ENCODE peak calls at places on chromosomes 12 and 14, in nine cellular contexts. V is HepG2, K is transverse colon, P is spleen, L is GM12891, U is sigmoid colon, X is GM12892, T is endothelial cell of umbilical vein, C is HL-60. A is an unnamed sample.

GRCh38 chr14:91366749-91367148 is 50.9 kb downstream of the CCDC88C start:
- DNase-seq in T (no peak), K (no peak), L (no peak), V (no peak), U (no peak), P (no peak), X (no peak), C (no peak), A (no peak)

GRCh38 chr12:130434560-130434959 is 96.9 kb downstream of the PIWIL1 start:
- DNase-seq in X (no peak), V (no peak), T (no peak), U (peak; percentile 62), P (peak; percentile 61), L (no peak), K (no peak), C (no peak), A (no peak)

GRCh38 chr12:80868576-80868975 is 69.2 kb downstream of the LIN7A start:
- DNase-seq in P (no peak), C (no peak), K (no peak), X (no peak), U (no peak), V (no peak), L (no peak), T (no peak), A (no peak)

GRCh38 chr12:53736602-53737493 is 9.6 kb upstream of the CALCOCO1 start:
- DNase-seq in P (no peak), C (no peak), U (no peak), T (no peak), X (no peak), K (no peak), L (no peak), V (no peak), A (no peak)

GRCh38 chr12:19222566-19222965 is 93.0 kb downstream of the PLEKHA5 start:
- DNase-seq in C (no peak), V (no peak), X (no peak), T (no peak), U (no peak), K (no peak), P (no peak), L (no peak), A (no peak)

GRCh38 chr14:56004807-56005579 is 113.2 kb upstream of the PELI2 start:
- DNase-seq in T (peak; percentile 8), U (no peak), C (no peak), X (no peak), P (no peak), L (no peak), K (peak; percentile 69), V (no peak), A (peak; percentile 53)

GRCh38 chr12:40946612-40947194 is 241.4 kb upstream of the PDZRN4 start:
- DNase-seq in K (no peak), U (no peak), T (peak; percentile 55), P (no peak), X (no peak), V (peak; percentile 4), C (no peak), L (no peak), A (no peak)

GRCh38 chr12:45285717-45286116 is 69.8 kb downstream of the ANO6 start:
- DNase-seq in V (no peak), C (no peak), L (no peak), P (no peak), K (no peak), T (no peak), U (no peak), X (no peak), A (no peak)

GRCh38 chr14:69107407-69108003 is 45.4 kb downstream of the DCAF5 start:
- DNase-seq in P (no peak), K (peak; percentile 33), X (no peak), V (peak; percentile 69), L (peak; percentile 13), U (no peak), C (peak; percentile 26), T (peak; percentile 76), A (peak; percentile 36)

GRCh38 chr14:74913986-74914573 is 9.0 kb downstream of the RPS6KL1 start:
- DNase-seq in K (peak; percentile 62), P (no peak), X (no peak), C (peak; percentile 12), L (no peak), U (peak; percentile 90), V (peak; percentile 62), T (peak; percentile 66), A (peak; percentile 65)

GRCh38 chr12:45644521-45644920 is 85.0 kb upstream of the ARID2 start:
- DNase-seq in U (no peak), T (peak; percentile 26), K (no peak), L (no peak), X (no peak), C (peak; percentile 91), P (no peak), V (no peak), A (no peak)

GRCh38 chr12:117032593-117033381 is 66.4 kb downstream of the TESC start:
- DNase-seq in K (no peak), L (no peak), V (no peak), U (peak; percentile 67), T (peak; percentile 14), P (peak; percentile 68), X (no peak), C (no peak), A (peak; percentile 25)

GRCh38 chr12:57693659-57694458 is at the start of gene OS9:
- DNase-seq in P (peak; percentile 96), K (peak; percentile 97), C (peak; percentile 100), T (peak; percentile 100), X (peak; percentile 74), L (peak; percentile 74), U (peak; percentile 99), V (peak; percentile 100), A (peak; percentile 95)

GRCh38 chr12:124392271-124392990 is 97.5 kb downstream of the RFLNA start:
- DNase-seq in V (no peak), C (peak; percentile 52), P (peak; percentile 85), X (no peak), U (no peak), L (peak; percentile 76), T (peak; percentile 13), K (peak; percentile 40), A (no peak)

GRCh38 chr14:95479494-95479893 is 37.0 kb downstream of the SYNE3 start:
- DNase-seq in C (no peak), T (no peak), U (no peak), X (no peak), P (no peak), L (no peak), K (no peak), V (no peak), A (no peak)

GRCh38 chr12:96047621-96048211 is 12.3 kb upstream of the LTA4H start:
- DNase-seq in K (peak; percentile 21), C (peak; percentile 88), T (peak; percentile 83), U (peak; percentile 71), L (no peak), V (peak; percentile 27), P (no peak), X (no peak), A (peak; percentile 48)

DNA sequence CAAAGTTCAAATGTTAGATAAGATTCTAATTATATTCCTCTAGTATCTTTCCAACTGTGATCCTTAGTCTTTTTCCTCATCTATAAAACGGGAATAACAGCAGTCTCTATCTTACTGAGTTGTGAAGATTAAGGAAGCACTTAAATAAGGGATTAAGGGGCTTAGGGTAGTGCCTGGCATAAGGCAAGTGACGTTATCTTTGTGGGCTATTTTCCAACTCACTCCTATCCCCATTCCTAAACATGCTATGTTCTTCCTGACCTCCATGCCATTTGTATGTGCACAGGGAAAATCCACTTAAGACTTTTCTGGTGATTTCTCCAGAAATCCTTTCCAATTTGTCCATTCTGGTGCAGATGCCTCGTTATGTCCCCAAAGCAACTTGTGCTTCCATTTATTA is 33.3 kb downstream of the SUPT16H start:
- DNase-seq in X (no peak), L (no peak), C (no peak), P (no peak), T (no peak), U (no peak), K (no peak), V (no peak), A (no peak)
- TF ChIP-seq POLR2AphosphoS5 in X (peak; percentile 44), L (peak; percentile 32), C (no peak), P (no peak), T (no peak), U (no peak), K (no peak), V (peak; percentile 52), A (no peak)

GRCh38 chr14:32129124-32129523 is 52.0 kb downstream of the ARHGAP5 start:
- DNase-seq in V (no peak), U (no peak), C (no peak), T (no peak), K (no peak), P (no peak), X (no peak), L (no peak), A (no peak)
- TF ChIP-seq POLR2AphosphoS5 in V (no peak), U (peak; percentile 12), C (no peak), T (no peak), K (no peak), P (no peak), X (no peak), L (no peak), A (no peak)

DNA sequence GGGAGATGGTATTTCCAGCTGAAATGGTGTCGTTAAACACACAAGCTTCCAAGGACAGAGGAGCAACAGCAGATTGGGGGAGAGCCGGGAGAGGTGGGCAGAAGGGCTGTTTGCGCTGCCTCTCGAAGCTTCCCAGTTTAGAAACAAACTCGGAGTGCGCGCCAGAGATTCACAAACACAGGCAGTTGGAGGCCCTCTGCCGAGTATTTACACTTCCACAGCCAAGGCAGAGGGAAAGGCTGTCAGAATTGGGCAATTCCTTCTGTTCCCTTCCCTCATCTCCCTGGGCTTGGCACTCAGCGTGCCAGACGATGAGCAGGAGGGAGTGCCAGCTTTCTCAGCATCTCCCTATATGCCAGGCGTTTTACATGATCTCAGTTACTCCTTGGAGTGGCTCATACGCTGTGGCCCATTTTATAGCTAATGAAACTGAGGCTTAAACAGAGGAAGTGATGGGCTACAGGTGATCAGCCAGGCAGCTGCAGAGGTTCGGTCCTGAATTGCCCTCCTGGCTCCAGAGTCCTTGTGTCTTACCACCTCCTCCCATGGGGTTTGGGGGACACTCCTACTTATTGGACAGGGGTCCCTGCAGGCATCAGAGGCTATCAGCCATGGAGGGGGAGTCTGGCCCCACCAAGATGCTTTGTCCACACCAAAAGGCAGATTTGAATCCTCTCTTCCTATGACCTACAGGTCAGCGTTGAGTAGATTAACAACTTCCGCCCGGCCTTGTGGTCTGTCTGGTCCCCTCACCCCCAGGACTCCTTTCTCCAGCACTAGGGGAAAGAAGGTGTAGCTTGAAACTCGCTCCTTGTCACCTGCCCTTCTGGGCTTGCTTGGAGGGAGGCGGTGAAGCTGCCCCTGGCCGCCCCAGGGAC is 3.1 kb downstream of the FAM222A start:
- DNase-seq in V (peak; percentile 31), C (no peak), T (no peak), P (no peak), X (no peak), L (no peak), K (peak; percentile 48), U (peak; percentile 92), A (no peak)
- TF ChIP-seq POLR2AphosphoS5 in V (no peak), C (no peak), T (no peak), P (no peak), X (no peak), L (no peak), K (no peak), U (peak; percentile 61), A (peak; percentile 30)

GRCh38 chr12:88855301-88855700 is 275.0 kb upstream of the KITLG start:
- DNase-seq in V (no peak), T (no peak), K (no peak), P (no peak), C (no peak), U (no peak), X (no peak), L (no peak), A (no peak)

GRCh38 chr12:88856201-88856600 is 275.9 kb upstream of the KITLG start:
- DNase-seq in C (no peak), L (no peak), V (peak; percentile 84), T (no peak), X (no peak), P (no peak), K (no peak), U (no peak), A (no peak)

GRCh38 chr12:88854260-88854659 is 274.0 kb upstream of the KITLG start:
- DNase-seq in V (peak; percentile 71), T (no peak), X (no peak), K (no peak), L (no peak), U (no peak), P (no peak), C (no peak), A (no peak)
- TF ChIP-seq POLR2AphosphoS5 in V (no peak), T (no peak), X (no peak), K (no peak), L (no peak), U (no peak), P (no peak), C (no peak), A (no peak)